ENCODE peak calls at places on chromosomes 7 and 10, in eight cellular contexts. One of them, this sample, is unnamed. For H3K27me3, the result is how much of the 10 kb centered on the place peaks cover.

GRCh38 chr7:43649755-43650274 is 66.9 kb downstream of the STK17A start:
- DNase-seq in cardiac muscle cell: no peak
- DNase-seq in breast epithelium: no peak
- DNase-seq in GM23338: no peak
- DNase-seq in heart right ventricle: no peak
- DNase-seq in CD4-positive, alpha-beta T cell: peak
- DNase-seq in BJ: no peak
- DNase-seq in esophagus squamous epithelium: no peak
- DNase-seq in this sample: no peak

GRCh38 chr10:112471878-112472487 is 25.0 kb downstream of the VTI1A start:
- DNase-seq in GM23338: peak
- DNase-seq in breast epithelium: no peak
- DNase-seq in heart right ventricle: no peak
- DNase-seq in esophagus squamous epithelium: no peak
- DNase-seq in cardiac muscle cell: peak
- DNase-seq in CD4-positive, alpha-beta T cell: no peak
- DNase-seq in BJ: no peak
- DNase-seq in this sample: no peak

GRCh38 chr10:31090894-31091607 is 59.4 kb upstream of the ZNF438 start:
- DNase-seq in CD4-positive, alpha-beta T cell: no peak
- DNase-seq in cardiac muscle cell: peak
- DNase-seq in esophagus squamous epithelium: no peak
- DNase-seq in BJ: no peak
- DNase-seq in GM23338: no peak
- DNase-seq in heart right ventricle: no peak
- DNase-seq in breast epithelium: no peak
- DNase-seq in this sample: no peak

GRCh38 chr10:62961951-62962523 is 145.9 kb upstream of the EGR2 start:
- DNase-seq in GM23338: no peak
- DNase-seq in esophagus squamous epithelium: no peak
- DNase-seq in BJ: no peak
- DNase-seq in cardiac muscle cell: peak
- DNase-seq in breast epithelium: no peak
- DNase-seq in CD4-positive, alpha-beta T cell: no peak
- DNase-seq in heart right ventricle: no peak
- DNase-seq in this sample: no peak

GRCh38 chr7:73507556-73507955 is 14.5 kb downstream of the BAZ1B start:
- DNase-seq in esophagus squamous epithelium: no peak
- DNase-seq in GM23338: no peak
- DNase-seq in heart right ventricle: no peak
- DNase-seq in BJ: no peak
- DNase-seq in breast epithelium: no peak
- DNase-seq in cardiac muscle cell: peak
- DNase-seq in CD4-positive, alpha-beta T cell: no peak
- DNase-seq in this sample: no peak

GRCh38 chr10:78937800-78938694 is 130.7 kb upstream of the ZMIZ1 start:
- DNase-seq in BJ: no peak
- DNase-seq in esophagus squamous epithelium: no peak
- DNase-seq in GM23338: peak
- DNase-seq in CD4-positive, alpha-beta T cell: no peak
- DNase-seq in breast epithelium: no peak
- DNase-seq in heart right ventricle: no peak
- DNase-seq in cardiac muscle cell: no peak
- DNase-seq in this sample: no peak

GRCh38 chr7:77738871-77739270 is 42.6 kb downstream of the RSBN1L start:
- DNase-seq in BJ: peak
- DNase-seq in CD4-positive, alpha-beta T cell: no peak
- DNase-seq in esophagus squamous epithelium: no peak
- DNase-seq in breast epithelium: no peak
- DNase-seq in heart right ventricle: no peak
- DNase-seq in GM23338: no peak
- DNase-seq in cardiac muscle cell: peak
- DNase-seq in this sample: no peak

GRCh38 chr7:24548390-24548789 is 24.9 kb upstream of the PALS2 start:
- DNase-seq in GM23338: no peak
- DNase-seq in esophagus squamous epithelium: no peak
- DNase-seq in breast epithelium: no peak
- DNase-seq in heart right ventricle: no peak
- DNase-seq in BJ: no peak
- DNase-seq in CD4-positive, alpha-beta T cell: no peak
- DNase-seq in cardiac muscle cell: no peak
- DNase-seq in this sample: no peak

GRCh38 chr7:115924398-115924797 is 106.2 kb downstream of the TFEC start:
- DNase-seq in breast epithelium: no peak
- DNase-seq in cardiac muscle cell: no peak
- DNase-seq in CD4-positive, alpha-beta T cell: no peak
- DNase-seq in heart right ventricle: no peak
- DNase-seq in BJ: no peak
- DNase-seq in GM23338: no peak
- DNase-seq in esophagus squamous epithelium: no peak
- DNase-seq in this sample: no peak

GRCh38 chr10:75662715-75663114 is 231.3 kb downstream of the LRMDA start:
- DNase-seq in heart right ventricle: no peak
- DNase-seq in BJ: peak
- DNase-seq in cardiac muscle cell: peak
- DNase-seq in breast epithelium: peak
- DNase-seq in CD4-positive, alpha-beta T cell: no peak
- DNase-seq in esophagus squamous epithelium: no peak
- DNase-seq in GM23338: no peak
- DNase-seq in this sample: peak

GRCh38 chr7:45072131-45073030 is 16.4 kb downstream of the NACAD start:
- DNase-seq in GM23338: no peak
- DNase-seq in esophagus squamous epithelium: no peak
- DNase-seq in CD4-positive, alpha-beta T cell: no peak
- DNase-seq in BJ: no peak
- DNase-seq in cardiac muscle cell: no peak
- DNase-seq in heart right ventricle: no peak
- DNase-seq in breast epithelium: no peak
- DNase-seq in this sample: no peak

GRCh38 chr10:63561421-63561820 is 40.2 kb downstream of the REEP3 start:
- DNase-seq in breast epithelium: no peak
- DNase-seq in CD4-positive, alpha-beta T cell: no peak
- DNase-seq in esophagus squamous epithelium: no peak
- DNase-seq in BJ: no peak
- DNase-seq in heart right ventricle: no peak
- DNase-seq in GM23338: no peak
- DNase-seq in cardiac muscle cell: no peak
- DNase-seq in this sample: no peak

GRCh38 chr7:34061175-34061574 is 155.8 kb downstream of the BMPER start:
- DNase-seq in CD4-positive, alpha-beta T cell: no peak
- DNase-seq in breast epithelium: no peak
- DNase-seq in GM23338: no peak
- DNase-seq in cardiac muscle cell: peak
- DNase-seq in esophagus squamous epithelium: no peak
- DNase-seq in BJ: peak
- DNase-seq in heart right ventricle: no peak
- DNase-seq in this sample: no peak

GRCh38 chr7:109782806-109783205 is 1213.1 kb downstream of the DNAJB9 start:
- DNase-seq in esophagus squamous epithelium: no peak
- DNase-seq in CD4-positive, alpha-beta T cell: no peak
- DNase-seq in cardiac muscle cell: no peak
- DNase-seq in BJ: no peak
- DNase-seq in breast epithelium: no peak
- DNase-seq in heart right ventricle: no peak
- DNase-seq in GM23338: no peak
- DNase-seq in this sample: no peak

GRCh38 chr10:78868861-78869260 is 199.9 kb upstream of the ZMIZ1 start:
- DNase-seq in cardiac muscle cell: no peak
- DNase-seq in esophagus squamous epithelium: no peak
- DNase-seq in GM23338: no peak
- DNase-seq in CD4-positive, alpha-beta T cell: no peak
- DNase-seq in heart right ventricle: no peak
- DNase-seq in BJ: no peak
- DNase-seq in breast epithelium: no peak
- DNase-seq in this sample: no peak

GRCh38 chr10:84244651-84245270 is at the start of gene RGR:
- DNase-seq in breast epithelium: peak
- DNase-seq in cardiac muscle cell: no peak
- DNase-seq in heart right ventricle: peak
- DNase-seq in esophagus squamous epithelium: no peak
- DNase-seq in BJ: no peak
- DNase-seq in CD4-positive, alpha-beta T cell: no peak
- DNase-seq in GM23338: no peak
- DNase-seq in this sample: no peak

GRCh38 chr10:86191686-86192085 is 174.9 kb downstream of the GRID1 start:
- DNase-seq in CD4-positive, alpha-beta T cell: no peak
- DNase-seq in esophagus squamous epithelium: no peak
- DNase-seq in heart right ventricle: no peak
- DNase-seq in BJ: no peak
- DNase-seq in cardiac muscle cell: no peak
- DNase-seq in breast epithelium: no peak
- DNase-seq in GM23338: no peak
- DNase-seq in this sample: no peak

GRCh38 chr10:132681858-132682755 is 103.8 kb downstream of the NKX6-2 start:
- DNase-seq in cardiac muscle cell: no peak
- DNase-seq in heart right ventricle: no peak
- DNase-seq in GM23338: no peak
- DNase-seq in breast epithelium: no peak
- DNase-seq in BJ: no peak
- DNase-seq in CD4-positive, alpha-beta T cell: no peak
- DNase-seq in esophagus squamous epithelium: no peak
- DNase-seq in this sample: peak

GRCh38 chr10:62817120-62817762 is 1.1 kb upstream of the EGR2 start:
- DNase-seq in breast epithelium: peak
- DNase-seq in GM23338: peak
- DNase-seq in esophagus squamous epithelium: peak
- DNase-seq in BJ: no peak
- DNase-seq in cardiac muscle cell: peak
- DNase-seq in CD4-positive, alpha-beta T cell: no peak
- DNase-seq in heart right ventricle: peak
- DNase-seq in this sample: peak

GRCh38 chr10:1396236-1396635 is 340.1 kb downstream of the WDR37 start:
- DNase-seq in GM23338: no peak
- DNase-seq in esophagus squamous epithelium: no peak
- DNase-seq in CD4-positive, alpha-beta T cell: no peak
- DNase-seq in BJ: no peak
- DNase-seq in cardiac muscle cell: no peak
- DNase-seq in breast epithelium: no peak
- DNase-seq in heart right ventricle: no peak
- DNase-seq in this sample: no peak

DNA sequence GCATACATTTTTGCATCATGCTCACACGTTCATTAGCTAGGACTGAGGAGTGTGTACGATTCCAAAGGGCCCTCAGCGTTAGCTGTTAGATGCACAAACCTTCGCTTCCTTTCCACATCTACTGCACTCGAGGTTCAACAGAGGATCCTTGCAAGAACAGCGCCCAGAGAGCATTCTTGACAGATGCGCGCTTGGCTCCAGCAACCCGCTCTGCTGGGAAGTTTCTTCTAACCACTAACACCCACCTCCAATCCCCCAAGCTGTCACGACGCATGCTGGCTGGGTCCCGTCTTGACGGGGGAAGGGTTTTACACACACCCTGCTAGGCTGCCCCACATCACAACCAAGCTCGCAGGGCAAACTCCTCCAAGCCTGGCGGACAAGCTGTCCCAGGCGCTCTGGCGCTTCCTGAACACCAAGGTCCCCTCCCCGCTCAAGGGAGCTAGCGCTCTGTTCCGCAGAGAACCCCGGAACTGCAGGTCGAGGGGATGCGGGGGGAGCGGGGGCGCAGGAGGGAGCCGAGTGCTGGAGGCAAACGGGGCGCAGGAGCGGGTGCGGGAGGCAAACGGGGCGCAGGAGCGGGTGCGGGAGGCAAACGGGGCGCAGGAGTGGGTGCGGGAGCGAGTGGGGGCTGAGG is 653 bp upstream of the ADRB1 start:
- DNase-seq in heart right ventricle: peak
- DNase-seq in GM23338: peak
- DNase-seq in breast epithelium: no peak
- DNase-seq in esophagus squamous epithelium: no peak
- DNase-seq in BJ: no peak
- DNase-seq in CD4-positive, alpha-beta T cell: no peak
- DNase-seq in cardiac muscle cell: no peak
- DNase-seq in this sample: peak
- H3K27me3 ChIP-seq in heart right ventricle: under half
- H3K27me3 ChIP-seq in GM23338: half or more
- H3K27me3 ChIP-seq in breast epithelium: under half
- H3K27me3 ChIP-seq in esophagus squamous epithelium: under half
- H3K27me3 ChIP-seq in BJ: under half
- H3K27me3 ChIP-seq in CD4-positive, alpha-beta T cell: half or more
- H3K27me3 ChIP-seq in cardiac muscle cell: half or more
- H3K27me3 ChIP-seq in this sample: under half

GRCh38 chr7:155543011-155543881 is 3.1 kb downstream of the CNPY1 start:
- DNase-seq in cardiac muscle cell: peak
- DNase-seq in BJ: no peak
- DNase-seq in GM23338: peak
- DNase-seq in breast epithelium: no peak
- DNase-seq in heart right ventricle: no peak
- DNase-seq in esophagus squamous epithelium: no peak
- DNase-seq in CD4-positive, alpha-beta T cell: no peak
- DNase-seq in this sample: no peak
- H3K27me3 ChIP-seq in cardiac muscle cell: under half
- H3K27me3 ChIP-seq in BJ: under half
- H3K27me3 ChIP-seq in GM23338: under half
- H3K27me3 ChIP-seq in breast epithelium: under half
- H3K27me3 ChIP-seq in heart right ventricle: half or more
- H3K27me3 ChIP-seq in esophagus squamous epithelium: under half
- H3K27me3 ChIP-seq in CD4-positive, alpha-beta T cell: under half
- H3K27me3 ChIP-seq in this sample: under half

DNA sequence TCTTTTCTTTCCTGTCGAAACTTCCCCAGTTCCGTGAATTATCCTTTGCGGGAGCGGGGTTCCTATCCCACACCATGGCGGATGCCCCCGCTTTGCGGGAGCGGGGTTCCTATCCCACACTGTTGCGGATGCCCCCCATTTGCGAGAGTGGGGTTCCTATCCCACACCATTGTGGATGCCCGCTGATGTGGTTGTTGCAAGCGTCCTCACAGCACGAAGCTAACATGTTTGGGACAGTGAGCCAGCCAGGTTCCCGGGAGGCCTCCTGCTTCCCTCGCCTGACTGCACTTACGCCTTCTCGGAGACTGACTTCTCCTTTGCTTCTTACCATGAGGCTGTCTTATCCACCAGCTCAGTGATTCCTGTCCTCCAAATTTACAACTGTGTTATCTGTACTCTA is 134.7 kb downstream of the VIPR2 start:
- DNase-seq in BJ: no peak
- DNase-seq in heart right ventricle: no peak
- DNase-seq in esophagus squamous epithelium: no peak
- DNase-seq in cardiac muscle cell: no peak
- DNase-seq in breast epithelium: no peak
- DNase-seq in GM23338: no peak
- DNase-seq in CD4-positive, alpha-beta T cell: no peak
- DNase-seq in this sample: no peak
- H3K27me3 ChIP-seq in BJ: under half
- H3K27me3 ChIP-seq in heart right ventricle: under half
- H3K27me3 ChIP-seq in esophagus squamous epithelium: under half
- H3K27me3 ChIP-seq in cardiac muscle cell: under half
- H3K27me3 ChIP-seq in breast epithelium: under half
- H3K27me3 ChIP-seq in GM23338: under half
- H3K27me3 ChIP-seq in CD4-positive, alpha-beta T cell: under half
- H3K27me3 ChIP-seq in this sample: under half

DNA sequence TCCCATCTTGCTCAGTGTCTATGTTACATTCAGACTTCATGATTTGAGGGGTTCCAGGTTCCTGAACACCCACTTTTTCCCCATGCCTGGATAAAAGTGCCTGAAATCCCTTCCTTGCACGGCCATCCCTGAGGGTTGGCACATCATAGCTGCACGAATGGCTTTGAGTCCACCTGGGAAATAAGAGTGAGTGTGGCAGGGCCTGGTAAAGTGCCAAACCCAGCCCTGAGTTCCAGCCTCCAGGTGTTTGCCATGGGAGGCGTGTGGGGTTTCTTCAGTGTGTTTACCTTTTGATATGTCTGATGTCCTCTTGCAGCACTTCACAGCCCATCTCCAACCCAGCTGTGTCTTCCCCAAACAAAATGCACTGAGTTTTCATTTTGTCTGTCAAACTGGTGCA is 145.7 kb downstream of the PAXIP1 start:
- DNase-seq in heart right ventricle: no peak
- DNase-seq in CD4-positive, alpha-beta T cell: no peak
- DNase-seq in cardiac muscle cell: no peak
- DNase-seq in esophagus squamous epithelium: no peak
- DNase-seq in BJ: no peak
- DNase-seq in breast epithelium: no peak
- DNase-seq in GM23338: no peak
- DNase-seq in this sample: no peak
- H3K27me3 ChIP-seq in heart right ventricle: under half
- H3K27me3 ChIP-seq in CD4-positive, alpha-beta T cell: under half
- H3K27me3 ChIP-seq in cardiac muscle cell: under half
- H3K27me3 ChIP-seq in esophagus squamous epithelium: under half
- H3K27me3 ChIP-seq in BJ: under half
- H3K27me3 ChIP-seq in breast epithelium: under half
- H3K27me3 ChIP-seq in GM23338: under half
- H3K27me3 ChIP-seq in this sample: under half

This sample was measured in upper lobe of left lung.